ENCODE peak calls at places on chromosome 12, in ten cellular contexts. Q, B, S, H, J, R, W, E, U and N are unnamed samples. For H3K36me3, the result is how much of the 10 kb centered on the place peaks cover.

GRCh38 chr12:53048033-53048779 is 1.7 kb upstream of the TNS2 start:
- DNase-seq in H (no peak), B (no peak), E (no peak), J (no peak), W (peak), S (peak), Q (no peak), R (no peak), U (peak), N (peak)

GRCh38 chr12:114430306-114430705 is 24.4 kb upstream of the TBX5 start:
- DNase-seq in U (peak), S (no peak), E (no peak), W (no peak), B (peak), R (no peak), H (peak), J (peak), Q (no peak), N (no peak)

GRCh38 chr12:26317942-26318565 is 122.7 kb downstream of the SSPN start:
- DNase-seq in W (no peak), J (peak), H (no peak), U (peak), R (no peak), S (no peak), E (peak), B (peak), Q (peak), N (no peak)

GRCh38 chr12:72282721-72283120 is 10.6 kb downstream of the TRHDE start:
- DNase-seq in W (peak), S (peak), Q (no peak), H (no peak), R (no peak), B (no peak), E (no peak), J (no peak), U (peak), N (peak)

GRCh38 chr12:106112094-106112822 is 26.5 kb downstream of the NUAK1 start:
- DNase-seq in J (peak), B (no peak), S (no peak), E (no peak), H (no peak), Q (no peak), U (peak), W (no peak), R (no peak), N (no peak)

GRCh38 chr12:108573310-108573709 is 10.9 kb downstream of the ISCU start:
- DNase-seq in S (no peak), R (no peak), H (peak), B (no peak), J (no peak), Q (no peak), W (no peak), U (peak), E (no peak), N (no peak)

GRCh38 chr12:82970614-82971013 is 283.9 kb downstream of the TMTC2 start:
- DNase-seq in R (no peak), H (no peak), W (no peak), B (no peak), U (no peak), J (no peak), E (no peak), S (no peak), Q (no peak), N (no peak)

GRCh38 chr12:58529114-58529665 is 391.1 kb downstream of the LRIG3 start:
- DNase-seq in Q (no peak), E (no peak), S (no peak), H (peak), R (no peak), U (peak), B (peak), W (no peak), J (peak), N (no peak)

GRCh38 chr12:122356192-122356635 is 66.3 kb downstream of the CLIP1 start:
- DNase-seq in R (peak), J (peak), B (peak), H (peak), U (peak), E (peak), S (peak), Q (peak), W (peak), N (peak)

GRCh38 chr12:112524676-112525425 is 106.1 kb downstream of the PTPN11 start:
- DNase-seq in W (no peak), E (no peak), Q (peak), R (no peak), U (peak), S (no peak), B (peak), H (peak), J (peak), N (peak)

GRCh38 chr12:95623554-95624170 is 72.4 kb upstream of the USP44 start:
- DNase-seq in Q (peak), H (peak), U (peak), S (peak), E (peak), R (peak), B (peak), W (peak), J (peak), N (peak)

GRCh38 chr12:109795023-109795422 is 38.2 kb downstream of the TRPV4 start:
- DNase-seq in U (peak), E (no peak), W (no peak), S (no peak), B (peak), R (no peak), Q (peak), J (peak), H (no peak), N (no peak)

GRCh38 chr12:111149299-111149698 is 219.6 kb downstream of the PHETA1 start:
- DNase-seq in R (no peak), B (no peak), S (no peak), J (no peak), W (no peak), H (no peak), U (no peak), E (no peak), Q (no peak), N (no peak)

GRCh38 chr12:1666685-1667162 is 24.1 kb upstream of the ADIPOR2 start:
- DNase-seq in S (peak), J (no peak), Q (no peak), U (no peak), W (no peak), R (no peak), H (no peak), E (no peak), B (no peak), N (no peak)

GRCh38 chr12:89507015-89507824 is 17.4 kb downstream of the GALNT4 start:
- DNase-seq in J (no peak), B (no peak), W (peak), U (no peak), S (no peak), E (no peak), Q (no peak), H (no peak), R (no peak), N (no peak)

GRCh38 chr12:92365836-92366235 is 220.2 kb upstream of the BTG1 start:
- DNase-seq in U (no peak), E (no peak), S (no peak), J (no peak), W (no peak), Q (no peak), H (no peak), B (no peak), R (no peak), N (no peak)

GRCh38 chr12:116662612-116663144 is 75.2 kb downstream of the SPRING1 start:
- DNase-seq in B (peak), W (peak), E (no peak), H (no peak), J (peak), Q (no peak), S (peak), R (no peak), U (peak), N (peak)

GRCh38 chr12:102484017-102484731 is 3.8 kb upstream of the IGF1 start:
- DNase-seq in E (peak), W (peak), J (peak), H (peak), Q (no peak), S (peak), R (peak), B (peak), U (peak), N (peak)

GRCh38 chr12:132593521-132593920 is 16.9 kb downstream of the LRCOL1 start:
- DNase-seq in H (no peak), E (no peak), B (no peak), R (no peak), J (no peak), S (no peak), Q (no peak), U (no peak), W (no peak), N (no peak)

GRCh38 chr12:121996945-121997612 is 24.6 kb upstream of the BCL7A start:
- DNase-seq in B (no peak), J (peak), W (no peak), U (peak), H (no peak), S (no peak), E (peak), R (no peak), Q (no peak), N (no peak)

GRCh38 chr12:88266851-88267360 is 124.8 kb downstream of the TMTC3 start:
- DNase-seq in U (peak), H (no peak), S (no peak), B (no peak), W (no peak), R (no peak), E (peak), J (no peak), Q (no peak), N (no peak)

GRCh38 chr12:117333331-117334000 is 28.0 kb downstream of the NOS1 start:
- DNase-seq in W (no peak), U (no peak), R (no peak), E (no peak), S (no peak), H (no peak), Q (no peak), J (no peak), B (no peak), N (no peak)

GRCh38 chr12:95802482-95803264 is 12.1 kb upstream of the NTN4 start:
- DNase-seq in S (peak), H (no peak), W (no peak), B (peak), J (peak), R (no peak), U (peak), E (no peak), Q (peak), N (no peak)

GRCh38 chr12:46401703-46402102 is 29.1 kb upstream of the SLC38A2 start:
- DNase-seq in E (no peak), J (peak), B (peak), W (no peak), H (no peak), U (peak), R (no peak), Q (no peak), S (peak), N (peak)

GRCh38 chr12:122322501-122322900 is 56.2 kb upstream of the VPS33A start:
- DNase-seq in B (peak), R (no peak), Q (no peak), W (no peak), J (peak), E (no peak), S (no peak), H (no peak), U (peak), N (no peak)

GRCh38 chr12:43362910-43363694 is 188.9 kb downstream of the ADAMTS20 start:
- DNase-seq in W (no peak), Q (no peak), S (no peak), R (no peak), E (no peak), B (no peak), U (peak), J (peak), H (no peak), N (no peak)

GRCh38 chr12:67889935-67890334 is 99.3 kb upstream of the IFNG-AS1 start:
- DNase-seq in E (no peak), H (no peak), W (no peak), R (no peak), J (no peak), U (no peak), S (peak), Q (no peak), B (no peak), N (no peak)

GRCh38 chr12:124248862-124249825 is 45.7 kb upstream of the RFLNA start:
- DNase-seq in S (no peak), Q (no peak), R (no peak), B (no peak), W (no peak), H (no peak), E (no peak), J (no peak), U (peak), N (no peak)

GRCh38 chr12:130031571-130032189 is 127.9 kb upstream of the TMEM132D start:
- DNase-seq in H (peak), S (peak), B (no peak), U (peak), Q (peak), E (peak), W (peak), J (no peak), R (peak), N (peak)

GRCh38 chr12:107373238-107373809 is 280.0 kb upstream of the CRY1 start:
- DNase-seq in J (no peak), B (no peak), R (no peak), S (no peak), Q (no peak), E (no peak), W (no peak), U (no peak), H (no peak), N (no peak)

GRCh38 chr12:131066886-131067490 is 113.3 kb downstream of the ADGRD1 start:
- DNase-seq in U (no peak), E (no peak), Q (no peak), R (no peak), S (no peak), W (no peak), B (no peak), J (no peak), H (no peak), N (no peak)

GRCh38 chr12:27575099-27575779 is 51.2 kb downstream of the PPFIBP1 start:
- DNase-seq in S (no peak), B (peak), J (peak), Q (no peak), H (no peak), W (no peak), E (no peak), R (no peak), U (no peak), N (no peak)

GRCh38 chr12:27573972-27574371 is 50.0 kb downstream of the PPFIBP1 start:
- DNase-seq in H (no peak), Q (no peak), R (no peak), B (peak), S (no peak), W (no peak), U (peak), E (no peak), J (peak), N (no peak)

GRCh38 chr12:27575780-27576154 is 51.8 kb downstream of the PPFIBP1 start:
- DNase-seq in W (no peak), S (no peak), J (no peak), R (no peak), E (no peak), B (no peak), U (no peak), Q (no peak), H (no peak), N (no peak)

GRCh38 chr12:27572486-27573255 is 48.7 kb downstream of the PPFIBP1 start:
- DNase-seq in U (peak), S (no peak), E (no peak), R (no peak), H (no peak), B (peak), W (no peak), Q (no peak), J (peak), N (no peak)

GRCh38 chr12:27571463-27571862 is 47.5 kb downstream of the PPFIBP1 start:
- DNase-seq in W (no peak), J (peak), E (no peak), H (no peak), U (peak), S (no peak), B (peak), Q (no peak), R (no peak), N (no peak)
- H3K4me2 ChIP-seq in W (no peak), J (peak), E (no peak), H (no peak), U (peak), S (no peak), B (peak), Q (no peak), R (no peak), N (no peak)

GRCh38 chr12:12636641-12637040 is 25.0 kb downstream of the CREBL2 start:
- DNase-seq in W (no peak), R (no peak), B (no peak), U (no peak), E (peak), H (no peak), S (no peak), Q (no peak), J (no peak), N (no peak)
- H3K36me3 ChIP-seq in W (under half), R (under half), B (under half), U (under half), E (under half), H (under half), S (under half), Q (under half), J (under half), N (under half)

GRCh38 chr12:62722971-62723680 is 211.8 kb downstream of the PPM1H start:
- DNase-seq in B (no peak), S (no peak), R (no peak), H (no peak), U (peak), E (no peak), W (no peak), Q (no peak), J (peak), N (no peak)
- H3K4me2 ChIP-seq in B (no peak), S (no peak), R (no peak), H (no peak), U (no peak), E (no peak), W (no peak), Q (peak), J (no peak), N (no peak)

GRCh38 chr12:104095289-104095688 is 31.0 kb downstream of the HCFC2 start:
- DNase-seq in B (no peak), J (peak), U (peak), H (no peak), W (no peak), S (no peak), E (no peak), R (no peak), Q (no peak), N (no peak)
- H3K36me3 ChIP-seq in B (under half), J (under half), U (half or more), H (under half), W (under half), S (under half), E (under half), R (half or more), Q (under half), N (under half)

DNA sequence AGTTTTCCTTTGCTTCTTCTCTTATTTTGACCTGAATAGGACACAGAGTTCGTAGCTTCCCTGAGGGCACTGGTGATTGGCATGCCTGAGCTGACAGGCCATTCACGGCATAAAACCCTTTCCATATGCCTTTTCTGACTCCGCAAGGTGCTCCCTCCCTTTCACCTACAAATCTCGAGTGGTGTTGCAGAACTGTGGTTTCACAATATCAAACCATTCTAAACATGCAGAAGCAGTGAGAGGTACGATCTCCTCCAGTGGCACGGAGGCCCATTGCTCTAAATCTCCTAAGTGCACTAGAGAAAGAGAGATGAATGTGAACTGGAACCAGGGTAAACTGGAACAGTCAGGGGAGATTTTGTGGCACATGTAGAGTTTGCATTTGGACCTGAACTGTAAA is 23.9 kb downstream of the CLSTN3 start:
- DNase-seq in J (no peak), R (no peak), H (no peak), Q (peak), E (no peak), S (no peak), W (no peak), B (no peak), U (no peak), N (no peak)
- H3K4me2 ChIP-seq in J (no peak), R (no peak), H (no peak), Q (peak), E (no peak), S (no peak), W (no peak), B (no peak), U (no peak), N (no peak)

GRCh38 chr12:22201101-22201500 is 133.4 kb downstream of the ST8SIA1 start:
- DNase-seq in S (no peak), J (no peak), W (no peak), B (no peak), E (no peak), R (no peak), H (no peak), U (no peak), Q (no peak), N (no peak)

GRCh38 chr12:22202847-22203246 is 131.7 kb downstream of the ST8SIA1 start:
- DNase-seq in Q (no peak), R (no peak), U (no peak), S (no peak), J (no peak), E (no peak), B (no peak), H (no peak), W (no peak), N (no peak)

GRCh38 chr12:22206111-22206728 is 128.3 kb downstream of the ST8SIA1 start:
- DNase-seq in U (no peak), J (no peak), S (no peak), Q (no peak), H (no peak), B (no peak), R (no peak), W (no peak), E (no peak), N (no peak)
- H3K36me3 ChIP-seq in U (under half), J (under half), S (under half), Q (under half), H (under half), B (under half), R (under half), W (under half), E (under half), N (under half)

GRCh38 chr12:120835657-120836056 is 68.5 kb downstream of the SPPL3 start:
- DNase-seq in J (no peak), H (no peak), U (no peak), E (peak), B (peak), W (no peak), R (no peak), S (no peak), Q (no peak), N (no peak)

GRCh38 chr12:120836119-120836684 is 68.0 kb downstream of the SPPL3 start:
- DNase-seq in R (no peak), Q (no peak), J (no peak), H (no peak), W (no peak), U (no peak), S (no peak), B (no peak), E (no peak), N (no peak)

GRCh38 chr12:120833849-120834248 is 70.3 kb downstream of the SPPL3 start:
- DNase-seq in Q (no peak), U (peak), J (peak), R (no peak), B (no peak), E (no peak), H (peak), S (no peak), W (no peak), N (no peak)

GRCh38 chr12:120834489-120835303 is 69.5 kb downstream of the SPPL3 start:
- DNase-seq in W (no peak), H (peak), Q (no peak), E (no peak), J (no peak), S (no peak), R (no peak), U (no peak), B (no peak), N (no peak)

GRCh38 chr12:120835304-120835612 is 68.9 kb downstream of the SPPL3 start:
- DNase-seq in W (no peak), J (no peak), R (no peak), H (no peak), B (no peak), U (no peak), S (no peak), E (no peak), Q (no peak), N (no peak)
- H3K4me2 ChIP-seq in W (no peak), J (no peak), R (peak), H (peak), B (no peak), U (no peak), S (peak), E (peak), Q (no peak), N (no peak)

DNA sequence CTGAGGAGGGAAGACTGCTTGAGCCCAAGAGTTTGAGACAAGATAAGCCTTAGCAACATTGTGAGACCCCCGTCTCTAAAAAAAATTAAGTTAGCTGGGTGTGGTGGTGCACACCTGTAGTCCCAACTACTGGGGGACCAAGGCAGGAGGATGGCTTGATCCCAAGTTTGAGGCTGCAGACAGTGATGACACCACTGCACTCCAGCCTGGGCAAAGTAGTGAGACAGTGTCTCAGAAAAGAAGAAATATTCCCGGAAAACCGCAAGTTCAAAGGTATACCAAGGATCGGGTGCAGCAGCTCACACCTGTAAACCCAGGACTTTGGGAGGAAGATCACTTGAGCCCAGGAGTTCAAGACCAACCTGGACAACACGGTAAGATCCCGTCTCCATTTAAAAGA is 5.8 kb downstream of the PTGES3 start:
- DNase-seq in U (no peak), H (no peak), E (no peak), S (no peak), B (no peak), J (no peak), W (no peak), Q (no peak), R (no peak), N (no peak)
- H3K36me3 ChIP-seq in U (under half), H (under half), E (under half), S (under half), B (under half), J (under half), W (under half), Q (under half), R (half or more), N (under half)